ENCODE peak calls at places on chromosomes 3 and 15, in five cellular contexts. One of them, this sample, is unnamed.

GRCh38 chr3:15300318-15301078 is 31.9 kb downstream of the SH3BP5 start:
- DNase-seq in heart left ventricle: no peak
- DNase-seq in uterus: no peak
- DNase-seq in suprapubic skin: peak; percentile 70
- DNase-seq in adrenal gland: peak; percentile 78
- DNase-seq in this sample: no peak

GRCh38 chr3:2172561-2173171 is 74.0 kb downstream of the CNTN4 start:
- DNase-seq in suprapubic skin: no peak
- DNase-seq in heart left ventricle: no peak
- DNase-seq in uterus: no peak
- DNase-seq in adrenal gland: no peak
- DNase-seq in this sample: no peak

GRCh38 chr3:9690451-9691450 is 12.9 kb upstream of the CPNE9 start:
- DNase-seq in uterus: no peak
- DNase-seq in adrenal gland: no peak
- DNase-seq in suprapubic skin: no peak
- DNase-seq in heart left ventricle: no peak
- DNase-seq in this sample: peak; percentile 71

GRCh38 chr3:143331336-143331735 is 211.8 kb downstream of the CHST2 start:
- DNase-seq in heart left ventricle: no peak
- DNase-seq in suprapubic skin: no peak
- DNase-seq in uterus: no peak
- DNase-seq in adrenal gland: no peak
- DNase-seq in this sample: no peak

GRCh38 chr15:57216288-57216687 is 160.0 kb upstream of the CGNL1 start:
- DNase-seq in heart left ventricle: no peak
- DNase-seq in uterus: no peak
- DNase-seq in adrenal gland: no peak
- DNase-seq in suprapubic skin: no peak
- DNase-seq in this sample: no peak

GRCh38 chr3:62703423-62704167 is 171.6 kb downstream of the CADPS start:
- DNase-seq in uterus: no peak
- DNase-seq in adrenal gland: no peak
- DNase-seq in suprapubic skin: no peak
- DNase-seq in heart left ventricle: no peak
- DNase-seq in this sample: no peak

GRCh38 chr15:72706266-72706665 is 20.3 kb downstream of the BBS4 start:
- DNase-seq in heart left ventricle: no peak
- DNase-seq in uterus: no peak
- DNase-seq in suprapubic skin: no peak
- DNase-seq in adrenal gland: no peak
- DNase-seq in this sample: no peak

GRCh38 chr3:111577798-111578685 is 17.1 kb downstream of the ZBED2 start:
- DNase-seq in heart left ventricle: no peak
- DNase-seq in uterus: no peak
- DNase-seq in suprapubic skin: no peak
- DNase-seq in adrenal gland: no peak
- DNase-seq in this sample: no peak

GRCh38 chr15:28921925-28922711 is 36.3 kb downstream of the APBA2 start:
- DNase-seq in adrenal gland: no peak
- DNase-seq in heart left ventricle: no peak
- DNase-seq in uterus: no peak
- DNase-seq in suprapubic skin: no peak
- DNase-seq in this sample: no peak

GRCh38 chr3:131840151-131840797 is 194.5 kb downstream of the CPNE4 start:
- DNase-seq in heart left ventricle: no peak
- DNase-seq in uterus: no peak
- DNase-seq in adrenal gland: no peak
- DNase-seq in suprapubic skin: no peak
- DNase-seq in this sample: no peak

GRCh38 chr3:124281453-124282316 is 289.8 kb upstream of the ROPN1 start:
- DNase-seq in suprapubic skin: no peak
- DNase-seq in adrenal gland: no peak
- DNase-seq in uterus: no peak
- DNase-seq in heart left ventricle: no peak
- DNase-seq in this sample: peak; percentile 40

GRCh38 chr3:69723389-69723788 is 15.9 kb upstream of the MITF start:
- DNase-seq in uterus: no peak
- DNase-seq in suprapubic skin: no peak
- DNase-seq in heart left ventricle: no peak
- DNase-seq in adrenal gland: peak; percentile 27
- DNase-seq in this sample: no peak

GRCh38 chr3:177126015-177126773 is 71.1 kb downstream of the TBL1XR1 start:
- DNase-seq in heart left ventricle: no peak
- DNase-seq in uterus: no peak
- DNase-seq in adrenal gland: no peak
- DNase-seq in suprapubic skin: no peak
- DNase-seq in this sample: no peak

GRCh38 chr15:44536962-44537727 is at the start of gene EIF3J:
- DNase-seq in heart left ventricle: peak; percentile 97
- DNase-seq in uterus: peak; percentile 95
- DNase-seq in suprapubic skin: peak; percentile 96
- DNase-seq in adrenal gland: peak; percentile 95
- DNase-seq in this sample: peak; percentile 96
- TF ChIP-seq POLR2A in heart left ventricle: peak; percentile 55
- TF ChIP-seq POLR2A in uterus: peak; percentile 74
- TF ChIP-seq POLR2A in suprapubic skin: peak; percentile 84
- TF ChIP-seq POLR2A in adrenal gland: peak; percentile 92
- TF ChIP-seq POLR2A in this sample: peak; percentile 75

DNA sequence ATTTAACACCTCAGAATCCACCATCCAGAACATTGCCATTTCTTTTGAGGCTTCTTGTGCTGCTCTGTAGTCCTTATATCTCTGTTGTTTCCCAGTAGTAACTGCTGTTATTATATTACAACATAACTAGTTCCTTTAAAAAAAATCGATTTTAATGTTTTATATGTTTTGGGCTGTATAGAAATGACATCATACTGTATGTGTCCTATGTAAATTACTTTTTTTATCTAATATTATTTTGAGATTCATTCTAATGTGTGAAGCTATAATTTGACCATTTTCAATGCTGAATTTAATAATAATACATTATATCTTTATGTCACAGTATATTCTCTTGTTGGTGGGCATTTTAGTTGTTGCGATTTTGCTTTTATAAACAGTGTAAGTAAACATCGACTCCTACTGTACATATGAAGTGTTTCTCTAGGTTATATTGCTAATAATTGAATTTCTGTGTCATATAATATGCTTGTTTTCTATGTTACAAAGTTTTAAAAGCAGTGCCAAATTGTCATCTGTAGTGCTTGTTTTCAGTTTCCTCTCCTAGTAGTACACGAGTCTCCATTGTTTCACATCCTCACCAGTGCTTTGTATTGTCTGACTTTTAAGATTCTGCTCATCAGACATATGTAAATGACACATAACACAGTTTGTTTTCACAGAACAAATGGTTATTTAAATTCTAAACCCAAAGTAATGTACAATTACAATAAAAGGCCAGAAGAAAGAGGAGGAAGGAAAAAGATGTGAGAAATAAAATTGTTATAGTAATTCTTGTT is 172.0 kb upstream of the LRRFIP2 start:
- DNase-seq in heart left ventricle: no peak
- DNase-seq in uterus: no peak
- DNase-seq in adrenal gland: no peak
- DNase-seq in suprapubic skin: no peak
- DNase-seq in this sample: no peak
- H3K36me3 ChIP-seq in heart left ventricle: no peaks in the 10 kb centered on the region
- H3K36me3 ChIP-seq in uterus: no peaks in the 10 kb centered on the region
- H3K36me3 ChIP-seq in adrenal gland: peaks cover 72% of the 10 kb centered on the region
- H3K36me3 ChIP-seq in suprapubic skin: peaks cover 68% of the 10 kb centered on the region
- H3K36me3 ChIP-seq in this sample: no peaks in the 10 kb centered on the region

DNA sequence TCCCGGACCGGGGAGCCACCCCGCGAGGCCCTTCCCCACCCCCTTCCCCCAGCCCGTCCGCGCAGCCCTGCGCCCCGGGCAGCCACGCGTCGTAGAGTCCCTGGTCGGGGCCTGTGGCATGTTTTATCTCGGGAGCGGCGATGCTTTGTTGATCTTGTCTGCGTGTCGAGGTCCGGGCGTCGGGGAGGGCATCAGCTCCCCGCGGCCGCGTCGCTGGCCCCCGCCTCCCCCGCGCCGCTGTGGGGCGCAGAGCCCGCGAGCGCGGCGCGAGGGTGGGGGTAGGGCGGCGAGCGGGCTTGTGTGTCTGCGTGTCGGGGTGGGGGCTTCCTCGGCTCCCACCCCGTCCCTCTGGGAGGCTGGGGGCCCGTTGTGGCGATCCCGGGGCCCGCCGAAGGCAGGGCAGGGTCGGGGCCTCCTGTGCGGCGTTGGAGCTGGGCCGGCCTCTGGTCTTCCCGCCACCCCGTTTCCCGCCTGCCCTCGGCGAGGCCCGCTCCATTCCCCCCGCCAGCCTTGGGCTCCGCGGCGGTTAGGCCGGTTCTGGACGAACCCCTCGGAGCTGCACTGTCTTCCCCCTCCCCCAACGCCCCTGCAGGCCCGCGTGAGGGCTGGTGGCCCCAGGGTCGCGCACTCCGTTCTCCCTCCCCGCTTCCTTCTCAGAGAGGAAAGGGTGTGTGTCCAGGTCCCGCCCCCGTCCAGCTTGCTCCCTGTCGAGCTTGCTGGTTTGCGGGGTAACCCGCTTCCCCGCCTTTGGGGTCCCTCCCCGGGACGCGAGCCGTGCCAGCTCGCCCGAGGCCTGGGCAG is 695 bp downstream of the GMPS start:
- DNase-seq in heart left ventricle: peak; percentile 81
- DNase-seq in suprapubic skin: peak; percentile 85
- DNase-seq in adrenal gland: peak; percentile 66
- DNase-seq in uterus: peak; percentile 50
- DNase-seq in this sample: peak; percentile 71
- TF ChIP-seq POLR2A in heart left ventricle: no peak
- TF ChIP-seq POLR2A in suprapubic skin: no peak
- TF ChIP-seq POLR2A in adrenal gland: peak; percentile 39
- TF ChIP-seq POLR2A in uterus: no peak
- TF ChIP-seq POLR2A in this sample: no peak

GRCh38 chr15:34879112-34879511 is 83.8 kb upstream of the ACTC1 start:
- DNase-seq in adrenal gland: no peak
- DNase-seq in heart left ventricle: no peak
- DNase-seq in suprapubic skin: no peak
- DNase-seq in uterus: no peak
- DNase-seq in this sample: peak; percentile 33
- H3K36me3 ChIP-seq in adrenal gland: peaks cover 52% of the 10 kb centered on the region
- H3K36me3 ChIP-seq in heart left ventricle: no peaks in the 10 kb centered on the region
- H3K36me3 ChIP-seq in suprapubic skin: peaks cover 72% of the 10 kb centered on the region
- H3K36me3 ChIP-seq in uterus: no peaks in the 10 kb centered on the region
- H3K36me3 ChIP-seq in this sample: no peaks in the 10 kb centered on the region

GRCh38 chr3:98900265-98901031 is 1.0 kb downstream of the DCBLD2 start:
- DNase-seq in heart left ventricle: no peak
- DNase-seq in uterus: no peak
- DNase-seq in suprapubic skin: no peak
- DNase-seq in adrenal gland: no peak
- DNase-seq in this sample: no peak
- TF ChIP-seq POLR2A in heart left ventricle: no peak
- TF ChIP-seq POLR2A in uterus: no peak
- TF ChIP-seq POLR2A in suprapubic skin: no peak
- TF ChIP-seq POLR2A in adrenal gland: no peak
- TF ChIP-seq POLR2A in this sample: no peak

GRCh38 chr3:47000922-47001730 is 21.7 kb downstream of the NBEAL2 start:
- DNase-seq in heart left ventricle: no peak
- DNase-seq in adrenal gland: no peak
- DNase-seq in suprapubic skin: no peak
- DNase-seq in uterus: no peak
- DNase-seq in this sample: no peak
- H3K36me3 ChIP-seq in heart left ventricle: no peaks in the 10 kb centered on the region
- H3K36me3 ChIP-seq in adrenal gland: peaks cover 41% of the 10 kb centered on the region
- H3K36me3 ChIP-seq in suprapubic skin: peaks cover 90% of the 10 kb centered on the region
- H3K36me3 ChIP-seq in uterus: no peaks in the 10 kb centered on the region
- H3K36me3 ChIP-seq in this sample: no peaks in the 10 kb centered on the region

GRCh38 chr3:48157215-48157840 is 30.9 kb downstream of the CDC25A start:
- DNase-seq in adrenal gland: no peak
- DNase-seq in heart left ventricle: no peak
- DNase-seq in uterus: no peak
- DNase-seq in suprapubic skin: no peak
- DNase-seq in this sample: no peak
- TF ChIP-seq POLR2A in adrenal gland: no peak
- TF ChIP-seq POLR2A in heart left ventricle: no peak
- TF ChIP-seq POLR2A in uterus: no peak
- TF ChIP-seq POLR2A in suprapubic skin: no peak
- TF ChIP-seq POLR2A in this sample: no peak

GRCh38 chr3:189978753-189979152 is 141.9 kb downstream of the P3H2 start:
- DNase-seq in heart left ventricle: no peak
- DNase-seq in adrenal gland: no peak
- DNase-seq in uterus: no peak
- DNase-seq in suprapubic skin: no peak
- DNase-seq in this sample: no peak
- H3K36me3 ChIP-seq in heart left ventricle: no peaks in the 10 kb centered on the region
- H3K36me3 ChIP-seq in adrenal gland: peaks cover 3% of the 10 kb centered on the region
- H3K36me3 ChIP-seq in uterus: no peaks in the 10 kb centered on the region
- H3K36me3 ChIP-seq in suprapubic skin: no peaks in the 10 kb centered on the region
- H3K36me3 ChIP-seq in this sample: no peaks in the 10 kb centered on the region

This sample was measured in testis.